ENCODE peak calls at places on chromosome 18, in four cellular contexts. S is GM12878, O is HL-60, N is GM12891. K is an unnamed sample.

GRCh38 chr18:55047546-55047945 is 88.3 kb upstream of the CCDC68 start:
- DNase-seq in S (no peak), O (no peak), N (no peak), K (peak)

GRCh38 chr18:34807106-34807796 is 97.2 kb downstream of the DTNA start:
- DNase-seq in S (no peak), O (no peak), N (no peak), K (no peak)

GRCh38 chr18:61702007-61702406 is 190.8 kb downstream of the RNF152 start:
- DNase-seq in S (no peak), O (no peak), N (no peak), K (no peak)

GRCh38 chr18:41389936-41390667 is 564.9 kb upstream of the PIK3C3 start:
- DNase-seq in S (peak), O (no peak), N (no peak), K (no peak)

GRCh38 chr18:7485616-7486015 is 81.5 kb upstream of the PTPRM start:
- DNase-seq in S (no peak), O (no peak), N (no peak), K (no peak)

GRCh38 chr18:48947583-48947982 is 3.2 kb downstream of the SMAD7 start:
- DNase-seq in S (no peak), O (no peak), N (no peak), K (no peak)

GRCh38 chr18:42860011-42860410 is 255.5 kb downstream of the RIT2 start:
- DNase-seq in S (no peak), O (no peak), N (no peak), K (no peak)

GRCh38 chr18:29147944-29148343 is 971.0 kb upstream of the CDH2 start:
- DNase-seq in S (no peak), O (peak), N (no peak), K (no peak)

GRCh38 chr18:46920067-46920466 is 2.7 kb downstream of the KATNAL2 start:
- DNase-seq in S (no peak), O (no peak), N (no peak), K (no peak)

GRCh38 chr18:24530630-24531111 is 70.2 kb downstream of the HRH4 start:
- DNase-seq in S (no peak), O (no peak), N (no peak), K (no peak)

GRCh38 chr18:6819332-6819731 is 89.8 kb downstream of the ARHGAP28 start:
- DNase-seq in S (no peak), O (no peak), N (no peak), K (no peak)

GRCh38 chr18:42707080-42707479 is 408.4 kb downstream of the RIT2 start:
- DNase-seq in S (no peak), O (no peak), N (no peak), K (no peak)

GRCh38 chr18:6781846-6782245 is 52.3 kb downstream of the ARHGAP28 start:
- DNase-seq in S (no peak), O (no peak), N (no peak), K (no peak)

GRCh38 chr18:6009751-6010150 is 114.4 kb upstream of the TMEM200C start:
- DNase-seq in S (no peak), O (no peak), N (no peak), K (no peak)

GRCh38 chr18:2964349-2965010 is 48.5 kb downstream of the LPIN2 start:
- DNase-seq in S (no peak), O (no peak), N (no peak), K (no peak)

GRCh38 chr18:54387631-54388030 is 29.9 kb downstream of the C18orf54 start:
- DNase-seq in S (no peak), O (no peak), N (no peak), K (no peak)

GRCh38 chr18:5142131-5142530 is 54.9 kb downstream of the AKAIN1 start:
- DNase-seq in S (no peak), O (no peak), N (no peak), K (no peak)

GRCh38 chr18:40608220-40608619 is 1346.8 kb upstream of the PIK3C3 start:
- DNase-seq in S (no peak), O (no peak), N (no peak), K (no peak)

GRCh38 chr18:7177131-7177744 is 53.7 kb upstream of the LRRC30 start:
- DNase-seq in S (no peak), O (peak), N (peak), K (peak)

GRCh38 chr18:31977270-31977872 is 34.4 kb upstream of the TRAPPC8 start:
- DNase-seq in S (no peak), O (peak), N (no peak), K (peak)

GRCh38 chr18:75480487-75480886 is 53.0 kb upstream of the SMIM21 start:
- DNase-seq in S (no peak), O (no peak), N (no peak), K (no peak)

GRCh38 chr18:58336605-58337004 is 292.3 kb downstream of the ALPK2 start:
- DNase-seq in S (no peak), O (no peak), N (no peak), K (no peak)

GRCh38 chr18:69469444-69469919 is 68.8 kb downstream of the DOK6 start:
- DNase-seq in S (no peak), O (peak), N (no peak), K (peak)

GRCh38 chr18:48934400-48934707 is 16.4 kb downstream of the SMAD7 start:
- DNase-seq in S (no peak), O (peak), N (no peak), K (no peak)

GRCh38 chr18:45398448-45398847 is 216.8 kb upstream of the SLC14A2 start:
- DNase-seq in S (no peak), O (no peak), N (no peak), K (no peak)

GRCh38 chr18:36389811-36390581 is 92.5 kb downstream of the FHOD3 start:
- DNase-seq in S (no peak), O (no peak), N (no peak), K (no peak)

GRCh38 chr18:64042728-64043358 is 73.0 kb downstream of the SERPINB8 start:
- DNase-seq in S (no peak), O (no peak), N (no peak), K (no peak)

GRCh38 chr18:64032312-64032711 is 62.4 kb downstream of the SERPINB8 start:
- DNase-seq in S (no peak), O (no peak), N (no peak), K (no peak)

DNA sequence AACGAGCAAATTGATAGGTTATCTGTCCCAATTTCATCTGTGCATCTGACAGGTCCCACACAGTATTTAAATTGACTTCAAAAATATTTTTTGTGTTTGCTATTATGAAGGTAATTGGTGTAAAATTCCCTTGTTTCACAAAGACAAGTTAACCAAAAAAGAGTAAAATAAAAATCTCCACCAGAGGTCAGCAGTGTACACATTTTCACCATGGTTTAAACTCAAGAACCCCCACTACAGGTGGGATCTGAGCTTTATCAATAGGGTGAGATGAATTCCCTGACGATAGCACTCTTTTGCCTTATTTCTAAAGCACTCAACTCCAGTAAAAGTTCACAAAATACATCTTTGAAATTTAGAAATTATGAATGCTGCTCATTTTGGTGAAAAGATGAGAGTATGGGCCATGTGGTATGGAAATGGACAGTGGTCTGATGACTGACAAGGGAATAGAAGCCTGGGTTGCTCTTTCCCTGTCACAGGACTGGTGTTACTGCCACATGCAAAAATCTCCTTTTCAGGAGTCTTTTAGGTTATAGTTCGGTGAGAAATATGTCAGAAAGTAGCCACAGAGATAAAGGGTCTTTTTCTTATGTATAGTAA is 68.0 kb downstream of the SERPINB8 start:
- DNase-seq in S (no peak), O (no peak), N (no peak), K (peak)
- TF ChIP-seq SPI1 in S (no peak), O (no peak), N (no peak), K (no peak)

DNA sequence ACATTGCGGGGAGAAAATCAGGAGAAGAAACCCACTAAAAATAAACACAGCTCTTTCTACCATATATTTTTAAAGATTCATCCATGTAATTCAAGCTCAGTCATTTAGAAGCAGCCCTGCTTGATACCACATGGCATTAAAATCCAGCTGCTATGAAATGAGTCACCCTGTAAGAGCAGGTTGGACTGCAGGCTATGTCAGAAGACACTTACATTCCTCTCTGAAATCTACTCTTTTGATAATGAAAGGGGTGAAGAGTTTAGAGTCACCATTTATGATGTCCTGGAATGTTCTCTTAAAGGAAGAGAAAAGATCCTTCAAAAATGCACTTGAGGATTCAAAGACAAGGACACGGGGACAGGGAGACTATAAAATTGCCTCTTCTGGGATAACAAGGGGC is 100.6 kb upstream of the APCDD1 start:
- DNase-seq in S (no peak), O (no peak), N (no peak), K (no peak)
- TF ChIP-seq SPI1 in S (no peak), O (no peak), N (no peak), K (no peak)

DNA sequence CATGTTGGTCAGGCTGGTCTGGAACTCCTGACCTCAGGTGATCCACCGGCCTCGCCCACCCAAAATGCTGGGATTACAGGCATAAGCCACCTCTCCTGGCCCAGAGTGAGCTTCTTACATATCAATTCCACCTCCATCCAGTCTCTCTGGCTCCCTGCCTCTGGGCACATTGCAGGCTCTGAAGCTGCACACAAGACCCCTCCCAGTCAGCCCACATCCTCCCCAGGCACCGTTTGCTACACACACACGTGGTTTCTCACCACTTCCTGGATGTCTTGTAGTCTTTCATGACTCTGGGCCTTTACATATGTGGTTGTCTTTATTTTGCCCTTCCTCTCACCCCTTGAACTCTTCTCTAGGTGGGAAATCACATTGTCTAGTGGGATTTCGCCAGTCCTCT is 64.0 kb upstream of the CABLES1 start:
- DNase-seq in S (peak), O (peak), N (peak), K (no peak)
- TF ChIP-seq SPI1 in S (peak), O (peak), N (peak), K (no peak)

DNA sequence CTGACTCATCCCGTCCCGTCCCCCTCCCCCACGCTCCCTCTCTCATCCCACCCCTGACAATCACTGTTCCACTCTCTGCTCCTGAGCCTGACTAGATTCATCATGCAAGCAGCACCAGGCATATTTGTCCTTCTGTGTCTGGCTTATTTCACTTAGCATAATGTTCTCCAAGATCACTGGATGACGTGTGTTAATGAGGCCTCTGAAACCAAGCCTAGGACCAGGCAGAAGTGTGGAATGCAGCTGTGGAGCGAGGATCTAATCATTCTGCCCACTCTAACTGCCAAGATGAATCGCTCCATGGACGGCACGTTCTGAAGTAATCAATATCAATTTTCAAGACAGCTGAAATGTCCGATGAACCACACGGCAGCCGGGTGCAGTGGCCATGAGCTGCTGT is 122.4 kb upstream of the ZNF236 start:
- DNase-seq in S (no peak), O (no peak), N (no peak), K (no peak)
- TF ChIP-seq SPI1 in S (no peak), O (no peak), N (no peak), K (no peak)

GRCh38 chr18:26468931-26469340 is 79.4 kb downstream of the KCTD1 start:
- DNase-seq in S (no peak), O (no peak), N (peak), K (peak)

GRCh38 chr18:26473721-26474120 is 74.6 kb downstream of the KCTD1 start:
- DNase-seq in S (no peak), O (no peak), N (no peak), K (no peak)

GRCh38 chr18:26471826-26472225 is 76.5 kb downstream of the KCTD1 start:
- DNase-seq in S (no peak), O (no peak), N (no peak), K (no peak)

GRCh38 chr18:26471027-26471426 is 77.3 kb downstream of the KCTD1 start:
- DNase-seq in S (no peak), O (no peak), N (no peak), K (no peak)

GRCh38 chr18:26470011-26470637 is 78.2 kb downstream of the KCTD1 start:
- DNase-seq in S (peak), O (no peak), N (peak), K (no peak)
- TF ChIP-seq SPI1 in S (no peak), O (no peak), N (no peak), K (no peak)

DNA sequence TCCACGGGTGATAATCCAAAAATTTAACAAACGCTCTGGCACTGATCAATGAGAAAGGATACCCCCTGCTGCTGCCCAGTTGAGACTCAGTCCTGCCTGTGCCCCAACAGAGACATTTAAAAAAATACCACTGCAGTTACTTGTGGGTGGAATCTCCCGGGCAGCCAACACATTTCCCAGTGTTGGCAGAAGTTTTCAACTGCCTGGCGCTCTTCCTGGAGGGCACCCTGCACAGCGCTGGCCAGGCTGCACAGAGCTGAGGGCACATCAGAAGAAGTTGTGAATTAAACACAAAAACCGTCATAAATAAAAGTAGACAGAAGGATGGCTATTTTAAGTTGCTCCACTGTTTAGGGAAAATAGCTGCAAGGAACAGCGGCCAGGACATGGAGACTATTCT is 110.2 kb upstream of the THOC1 start:
- DNase-seq in S (no peak), O (no peak), N (no peak), K (no peak)
- TF ChIP-seq SPI1 in S (no peak), O (no peak), N (no peak), K (no peak)

DNA sequence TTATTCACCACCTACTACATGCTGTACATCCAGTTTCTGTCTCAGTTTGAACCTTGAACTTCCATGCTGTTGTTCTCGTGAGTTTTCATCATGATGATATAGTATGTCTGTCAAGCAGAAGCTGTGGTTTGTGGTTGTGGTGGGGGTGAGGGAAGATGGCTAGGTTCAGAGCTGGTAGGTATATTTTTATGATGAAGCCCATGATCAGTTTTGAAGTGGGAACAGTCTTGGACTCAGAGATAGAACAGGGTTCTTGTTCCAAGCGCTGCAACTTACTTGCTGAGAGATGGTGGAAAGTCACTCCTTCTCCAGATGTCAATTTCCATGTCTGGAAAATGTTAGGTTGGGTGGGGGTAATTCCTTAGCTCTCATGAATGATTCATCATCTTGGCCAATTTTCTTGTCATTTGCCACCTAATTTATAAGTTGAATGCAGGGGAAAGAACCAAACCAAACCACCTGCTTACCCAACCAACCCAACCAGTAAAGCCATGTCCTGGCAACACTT is 21.6 kb downstream of the PMAIP1 start:
- DNase-seq in S (no peak), O (peak), N (no peak), K (no peak)
- TF ChIP-seq SPI1 in S (no peak), O (no peak), N (no peak), K (no peak)

GRCh38 chr18:77177009-77177408 is 44.4 kb upstream of the MBP start:
- DNase-seq in S (no peak), O (no peak), N (no peak), K (no peak)
- TF ChIP-seq SPI1 in S (no peak), O (no peak), N (no peak), K (no peak)